ENCODE peak calls at places on chromosomes 6 and 20, in ten cellular contexts. Q is GM23338; P is PC-9; X is colonic mucosa; Y is uterus; A is left lung; M is tibial nerve; V is adrenal gland; L is CD8-positive, alpha-beta T cell; W is endothelial cell of umbilical vein. R is an unnamed sample. For H3K4me1, the result is how much of the 10 kb centered on the place peaks cover.

GRCh38 chr20:17617212-17617867 is 47.5 kb downstream of the DSTN start:
- DNase-seq in A (peak), X (peak), Q (peak), Y (peak), L (no peak), W (peak), V (peak), P (peak), M (peak), R (no peak)

GRCh38 chr6:166937716-166938115 is 18.6 kb downstream of the RNASET2 start:
- DNase-seq in V (no peak), L (no peak), P (no peak), W (no peak), A (no peak), Q (no peak), M (no peak), Y (no peak), X (no peak), R (no peak)

GRCh38 chr6:100137759-100138158 is 143.7 kb upstream of the MCHR2 start:
- DNase-seq in X (no peak), W (no peak), V (no peak), Y (no peak), L (no peak), A (no peak), Q (no peak), P (no peak), M (no peak), R (no peak)

GRCh38 chr20:36312724-36313441 is 6.7 kb downstream of the DLGAP4 start:
- DNase-seq in W (no peak), A (no peak), P (no peak), X (peak), Y (no peak), V (peak), L (no peak), M (no peak), Q (peak), R (no peak)

GRCh38 chr6:132279592-132280139 is 121.6 kb downstream of the MOXD1 start:
- DNase-seq in M (peak), X (peak), Q (peak), V (peak), Y (peak), P (peak), A (peak), L (peak), W (peak), R (peak)

GRCh38 chr20:20780127-20780822 is 67.8 kb upstream of the RALGAPA2 start:
- DNase-seq in V (peak), M (peak), Y (no peak), W (no peak), A (peak), X (peak), L (no peak), Q (peak), P (peak), R (peak)

GRCh38 chr6:166515072-166515810 is 71.2 kb downstream of the RAMACL start:
- DNase-seq in Y (peak), W (peak), V (no peak), P (peak), L (peak), X (no peak), A (no peak), M (no peak), Q (no peak), R (peak)

GRCh38 chr6:4299476-4299875 is 164.1 kb upstream of the ECI2 start:
- DNase-seq in M (no peak), V (no peak), W (peak), Q (no peak), Y (no peak), A (no peak), X (no peak), L (no peak), P (peak), R (peak)

GRCh38 chr6:42418739-42419138 is 33.0 kb downstream of the TRERF1 start:
- DNase-seq in P (no peak), V (no peak), W (no peak), A (no peak), Q (no peak), Y (no peak), X (no peak), L (no peak), M (no peak), R (no peak)

GRCh38 chr6:884570-884969 is 191.6 kb upstream of the EXOC2 start:
- DNase-seq in Y (no peak), L (no peak), X (peak), W (no peak), P (no peak), Q (no peak), M (no peak), A (no peak), V (no peak), R (no peak)

GRCh38 chr20:23128461-23129125 is 42.5 kb upstream of the CD93 start:
- DNase-seq in Y (no peak), P (no peak), L (no peak), Q (no peak), A (no peak), W (no peak), X (no peak), V (no peak), M (no peak), R (no peak)
- H3K4me1 ChIP-seq in Y (under half), P (under half), L (under half), Q (under half), A (half or more), W (under half), X (under half), V (under half), M (under half), R (under half)

GRCh38 chr20:10047427-10047826 is 12.6 kb downstream of the ANKEF1 start:
- DNase-seq in W (no peak), Y (no peak), V (no peak), L (no peak), P (no peak), X (no peak), M (no peak), Q (peak), A (no peak), R (no peak)
- TF ChIP-seq CTCF in W (peak), Y (no peak), V (no peak), L (no peak), P (no peak), X (no peak), M (no peak), Q (peak), A (no peak), R (peak)

GRCh38 chr20:63175031-63175895 is 40.7 kb downstream of the YTHDF1 start:
- DNase-seq in X (no peak), P (no peak), W (no peak), V (no peak), A (no peak), M (no peak), Y (no peak), Q (no peak), L (no peak), R (no peak)

GRCh38 chr20:63176035-63176434 is 39.9 kb downstream of the YTHDF1 start:
- DNase-seq in Q (peak), P (no peak), X (no peak), L (no peak), M (no peak), V (no peak), A (no peak), Y (no peak), W (no peak), R (no peak)

GRCh38 chr20:63173552-63174191 is 42.3 kb downstream of the YTHDF1 start:
- DNase-seq in Y (no peak), A (no peak), M (no peak), Q (no peak), L (no peak), W (no peak), X (no peak), P (no peak), V (no peak), R (no peak)

GRCh38 chr20:63172726-63173125 is 43.2 kb downstream of the YTHDF1 start:
- DNase-seq in M (no peak), V (no peak), L (no peak), P (peak), X (no peak), A (no peak), Q (peak), W (no peak), Y (no peak), R (no peak)

DNA sequence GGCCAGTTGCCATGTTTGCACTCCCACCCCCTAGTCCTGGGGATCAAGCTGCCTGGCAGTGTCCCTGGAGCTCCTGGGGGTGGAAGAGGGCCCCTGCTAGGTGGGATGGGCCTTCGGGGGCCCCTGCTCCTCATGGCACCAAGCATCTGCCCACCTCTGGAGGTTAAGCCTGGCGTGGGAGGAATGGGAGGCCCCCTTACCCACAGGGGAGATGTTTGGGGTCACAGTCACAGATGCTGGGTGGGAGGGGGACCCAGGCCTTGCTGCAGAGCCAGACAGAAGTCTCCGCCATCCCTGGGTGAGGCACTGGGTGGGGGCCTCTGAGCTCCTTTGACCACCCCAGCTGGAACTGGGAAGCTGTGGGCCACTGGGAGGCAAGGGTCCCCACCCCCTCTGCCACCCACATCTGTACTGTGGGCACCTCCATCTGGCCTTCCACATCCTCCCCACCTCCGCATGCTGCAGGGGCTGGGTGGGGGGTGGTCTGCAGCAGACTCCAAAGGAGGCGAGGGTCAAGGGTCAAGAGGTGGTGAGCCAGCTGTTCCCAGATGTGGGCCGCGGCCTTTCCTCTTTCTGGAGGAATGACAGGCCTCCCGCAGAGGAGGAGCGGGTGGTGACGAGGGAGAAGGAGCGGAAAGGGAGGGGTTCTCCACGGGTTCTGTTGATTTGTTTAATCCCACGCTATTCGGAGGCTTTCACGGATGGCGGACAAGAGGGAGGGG is 41.5 kb downstream of the YTHDF1 start:
- DNase-seq in W (no peak), L (no peak), Q (peak), M (no peak), A (no peak), X (no peak), V (no peak), Y (no peak), P (no peak), R (no peak)
- H3K27ac ChIP-seq in W (no peak), L (no peak), Q (no peak), M (no peak), A (no peak), X (no peak), V (no peak), Y (no peak), P (no peak), R (no peak)

GRCh38 chr6:35735452-35735851 is 1.4 kb upstream of the ARMC12 start:
- DNase-seq in P (no peak), A (no peak), V (no peak), W (no peak), Y (no peak), M (no peak), X (peak), Q (no peak), L (no peak), R (no peak)
- H3K4me1 ChIP-seq in P (under half), A (half or more), V (under half), W (under half), Y (under half), M (under half), X (under half), Q (under half), L (half or more), R (under half)

GRCh38 chr20:39289831-39290230 is 327.7 kb downstream of the DHX35 start:
- DNase-seq in M (no peak), L (no peak), W (no peak), V (no peak), Y (no peak), A (no peak), Q (peak), P (no peak), X (no peak), R (no peak)

GRCh38 chr20:39289316-39289715 is 327.2 kb downstream of the DHX35 start:
- DNase-seq in W (no peak), L (no peak), V (peak), P (no peak), X (no peak), M (no peak), Y (no peak), Q (peak), A (no peak), R (no peak)

GRCh38 chr20:39290575-39290974 is 328.4 kb downstream of the DHX35 start:
- DNase-seq in Q (peak), P (no peak), L (no peak), Y (no peak), W (no peak), X (no peak), V (no peak), A (no peak), M (no peak), R (no peak)

GRCh38 chr20:39292193-39292736 is 330.1 kb downstream of the DHX35 start:
- DNase-seq in M (no peak), P (no peak), Q (no peak), A (no peak), V (no peak), W (no peak), Y (no peak), L (no peak), X (no peak), R (no peak)

DNA sequence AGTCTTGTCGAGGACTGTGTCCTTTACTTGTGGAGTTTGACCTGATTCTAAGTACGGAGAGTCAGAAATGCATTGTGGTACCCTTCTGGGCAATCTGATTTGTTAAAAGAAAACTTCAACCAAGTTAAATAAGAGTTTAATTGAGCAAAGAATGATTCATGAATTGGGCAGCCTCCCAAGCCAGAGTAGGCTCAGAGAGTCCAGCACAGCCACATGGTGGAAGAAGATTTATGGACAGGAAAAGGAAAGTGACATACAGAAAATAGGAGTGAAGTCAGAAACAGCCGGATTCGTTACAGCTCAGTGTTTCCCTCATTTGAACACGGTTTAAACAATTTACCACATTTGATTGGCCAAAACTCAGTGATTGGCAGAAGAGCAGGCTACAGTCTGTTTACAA is 329.2 kb downstream of the DHX35 start:
- DNase-seq in Y (peak), A (no peak), X (no peak), Q (no peak), P (no peak), V (peak), M (no peak), L (no peak), W (peak), R (no peak)
- TF ChIP-seq CTCF in Y (no peak), A (no peak), X (no peak), Q (no peak), P (no peak), V (no peak), M (no peak), L (no peak), W (no peak), R (no peak)

DNA sequence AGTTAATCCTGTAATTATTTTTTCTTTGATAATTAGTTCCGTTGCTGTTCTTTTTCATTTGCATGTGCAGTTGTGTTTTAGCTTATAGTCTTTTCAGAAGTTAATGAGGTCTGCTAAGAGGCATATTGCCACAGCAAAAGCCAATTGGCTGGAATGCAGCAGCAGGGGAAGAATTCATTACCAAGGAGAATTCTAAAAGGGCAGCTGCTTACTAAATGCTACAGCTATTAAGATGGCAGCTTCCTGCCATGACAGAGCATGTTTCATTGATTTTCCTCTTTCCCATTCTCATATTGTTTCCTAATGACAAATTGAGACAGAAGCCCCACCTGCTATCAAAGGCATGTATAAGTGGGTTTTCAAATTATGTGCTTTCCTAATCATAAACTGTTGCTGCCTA is 66.6 kb downstream of the CLVS2 start:
- DNase-seq in X (no peak), Y (no peak), P (no peak), W (no peak), L (no peak), Q (peak), M (no peak), V (no peak), A (no peak), R (no peak)
- H3K27ac ChIP-seq in X (no peak), Y (no peak), P (no peak), W (no peak), L (no peak), Q (no peak), M (no peak), V (no peak), A (no peak), R (no peak)

GRCh38 chr20:51498765-51499540 is 43.6 kb downstream of the NFATC2 start:
- DNase-seq in A (no peak), L (no peak), Y (no peak), Q (no peak), M (no peak), V (peak), X (no peak), P (no peak), W (no peak), R (no peak)

GRCh38 chr20:51503376-51503775 is 39.1 kb downstream of the NFATC2 start:
- DNase-seq in Q (no peak), M (no peak), W (no peak), V (no peak), P (no peak), Y (no peak), A (no peak), X (no peak), L (no peak), R (no peak)

GRCh38 chr20:51500936-51501335 is 41.6 kb downstream of the NFATC2 start:
- DNase-seq in P (no peak), A (no peak), W (no peak), Q (no peak), X (no peak), L (no peak), V (no peak), M (no peak), Y (no peak), R (no peak)

GRCh38 chr20:51497542-51498467 is 44.7 kb downstream of the NFATC2 start:
- DNase-seq in X (no peak), Y (peak), Q (no peak), W (peak), M (peak), L (peak), V (peak), P (no peak), A (no peak), R (no peak)

DNA sequence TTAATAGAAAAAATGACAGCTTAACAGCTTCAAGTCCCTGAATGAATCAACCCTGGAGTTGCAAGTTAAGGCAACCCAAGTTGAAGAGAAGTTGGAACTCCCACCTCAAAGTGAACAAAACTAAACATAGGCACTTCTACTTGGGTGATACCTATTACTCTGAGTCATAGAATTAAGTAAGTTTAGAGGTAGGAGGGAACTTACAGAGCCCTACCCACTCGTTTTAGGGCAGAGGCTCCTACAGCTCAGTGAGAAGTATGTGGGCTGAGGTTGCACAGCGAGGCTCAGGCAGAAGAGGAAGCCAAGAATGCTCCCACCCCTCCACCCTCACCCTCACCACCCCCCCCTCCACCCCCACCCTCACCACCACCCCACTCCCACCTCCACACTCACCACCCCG is 42.2 kb downstream of the NFATC2 start:
- DNase-seq in X (no peak), W (no peak), L (no peak), M (no peak), V (no peak), P (no peak), A (no peak), Y (no peak), Q (no peak), R (peak)
- H3K4me1 ChIP-seq in X (under half), W (under half), L (half or more), M (under half), V (under half), P (under half), A (under half), Y (under half), Q (under half), R (under half)

DNA sequence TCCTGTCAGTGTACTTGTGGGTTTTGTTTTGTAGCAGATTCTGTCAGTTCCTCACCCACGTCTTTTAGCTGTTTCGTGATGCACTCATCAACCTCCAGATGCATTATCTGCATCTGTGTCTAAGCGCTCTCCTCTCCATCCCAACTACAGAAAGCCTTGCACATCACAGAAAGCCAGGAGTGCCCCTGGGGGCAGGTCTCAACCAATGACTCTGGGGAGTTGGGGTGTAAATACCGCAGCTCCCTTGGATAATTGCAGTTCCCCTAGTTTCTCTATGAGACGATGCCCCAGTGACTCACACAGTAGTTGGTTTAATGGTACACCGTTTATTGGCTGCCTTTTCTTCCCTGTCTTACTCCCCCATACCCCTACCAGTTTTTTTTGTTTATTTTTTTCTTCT is 158.1 kb downstream of the SOX4 start:
- DNase-seq in V (no peak), X (no peak), Y (no peak), W (no peak), Q (no peak), P (no peak), A (no peak), L (no peak), M (no peak), R (no peak)
- TF ChIP-seq CTCF in V (no peak), X (no peak), Y (no peak), W (no peak), Q (no peak), P (no peak), A (no peak), L (no peak), M (no peak), R (no peak)

R was measured in foreskin keratinocyte.